ENCODE peak calls at places on chromosomes 12 and 14, in five cellular contexts. Z is bronchial epithelial cell, K is kidney epithelial cell, Q is testis, E is pancreas. N is an unnamed sample.
A peak's percentile ranks its signal among the peaks of the same experiment; 100 is the strongest.

GRCh38 chr14:85279407-85279806 is 250.5 kb upstream of the FLRT2 start:
- DNase-seq in Q (no peak), Z (no peak), E (no peak), K (no peak), N (no peak)

GRCh38 chr14:34699873-34700621 is 14.3 kb downstream of the CFL2 start:
- DNase-seq in E (no peak), K (peak; percentile 79), Q (no peak), Z (peak; percentile 97), N (peak; percentile 75)

GRCh38 chr14:84234281-84234680 is 1295.7 kb upstream of the FLRT2 start:
- DNase-seq in Z (peak; percentile 44), Q (no peak), K (no peak), E (no peak), N (no peak)

GRCh38 chr14:19878029-19878642 is 3.2 kb downstream of the OR4K2 start:
- DNase-seq in E (no peak), Q (no peak), K (no peak), Z (peak; percentile 2), N (no peak)

GRCh38 chr12:57158665-57159064 is 11.2 kb upstream of the LRP1-AS start:
- DNase-seq in K (no peak), Z (no peak), Q (no peak), E (no peak), N (no peak)

GRCh38 chr12:53499261-53500118 is at the start of gene MAP3K12:
- DNase-seq in E (peak; percentile 52), Q (peak; percentile 78), Z (no peak), K (no peak), N (no peak)

GRCh38 chr14:69938751-69939150 is 59.5 kb downstream of the SMOC1 start:
- DNase-seq in Q (no peak), K (no peak), Z (no peak), E (no peak), N (no peak)

GRCh38 chr12:11839093-11839641 is 189.7 kb downstream of the ETV6 start:
- DNase-seq in K (no peak), Z (peak; percentile 64), Q (no peak), E (peak; percentile 43), N (peak; percentile 82)

GRCh38 chr14:29927596-29928341 is at the start of gene PRKD1:
- DNase-seq in K (no peak), E (peak; percentile 63), Z (no peak), Q (peak; percentile 80), N (no peak)

GRCh38 chr12:48508987-48509386 is 16.4 kb upstream of the OR8S1 start:
- DNase-seq in K (no peak), E (no peak), Q (no peak), Z (no peak), N (no peak)

GRCh38 chr14:89294060-89294459 is 123.0 kb downstream of the FOXN3 start:
- DNase-seq in K (no peak), Q (peak; percentile 38), Z (no peak), E (peak; percentile 49), N (no peak)

GRCh38 chr14:104865069-104865630 is at the start of gene CEP170B:
- DNase-seq in K (no peak), Q (peak; percentile 44), E (peak; percentile 41), Z (no peak), N (no peak)

GRCh38 chr12:69278814-69279782 is 39.7 kb downstream of the CPSF6 start:
- DNase-seq in Q (no peak), E (no peak), K (no peak), Z (no peak), N (no peak)

GRCh38 chr12:2749580-2749979 is 45.2 kb upstream of the FKBP4 start:
- DNase-seq in E (no peak), Z (no peak), Q (no peak), K (no peak), N (no peak)

GRCh38 chr12:65217127-65217526 is 47.7 kb downstream of the LEMD3 start:
- DNase-seq in E (no peak), Q (no peak), Z (no peak), K (no peak), N (no peak)

GRCh38 chr14:47300801-47301200 is 374.6 kb downstream of the MDGA2 start:
- DNase-seq in K (peak; percentile 19), Z (no peak), Q (no peak), E (no peak), N (peak; percentile 46)

GRCh38 chr14:76701436-76701835 is 59.8 kb upstream of the VASH1 start:
- DNase-seq in E (no peak), K (no peak), Z (no peak), Q (no peak), N (no peak)

GRCh38 chr14:61516957-61517356 is 178.4 kb upstream of the HIF1A start:
- DNase-seq in E (no peak), Z (no peak), K (no peak), Q (no peak), N (no peak)

GRCh38 chr12:123013185-123014095 is 33.0 kb downstream of the ARL6IP4 start:
- DNase-seq in Q (no peak), E (no peak), K (no peak), Z (no peak), N (no peak)

GRCh38 chr12:67804168-67804567 is 155.6 kb downstream of the DYRK2 start:
- DNase-seq in Z (no peak), Q (no peak), K (no peak), E (no peak), N (no peak)

GRCh38 chr12:122870867-122871664 is 24.9 kb downstream of the VPS37B start:
- DNase-seq in K (no peak), E (no peak), Z (no peak), Q (peak; percentile 64), N (no peak)

GRCh38 chr14:31770271-31770670 is 209.1 kb downstream of the NUBPL start:
- DNase-seq in E (no peak), Q (no peak), K (no peak), Z (peak; percentile 52), N (no peak)

GRCh38 chr14:56119221-56119967 is 1.2 kb downstream of the PELI2 start:
- DNase-seq in Z (peak; percentile 15), K (no peak), E (no peak), Q (peak; percentile 54), N (no peak)

GRCh38 chr12:96698521-96698920 is 208.5 kb upstream of the NEDD1 start:
- DNase-seq in Z (no peak), Q (no peak), E (no peak), K (no peak), N (no peak)

GRCh38 chr14:106879241-106879640 is 1352.9 kb downstream of the TMEM121 start:
- DNase-seq in Z (peak; percentile 23), Q (peak; percentile 89), K (no peak), E (no peak), N (no peak)

GRCh38 chr12:9895215-9895971 is 14.1 kb downstream of the KLRF2 start:
- DNase-seq in K (no peak), E (no peak), Z (no peak), Q (no peak), N (no peak)

GRCh38 chr12:130117256-130117655 is 45.0 kb upstream of the FZD10 start:
- DNase-seq in E (no peak), Z (no peak), K (no peak), Q (no peak), N (no peak)

GRCh38 chr14:71472281-71472960 is 459.8 kb upstream of the RGS6 start:
- DNase-seq in K (no peak), Q (no peak), E (no peak), Z (no peak), N (no peak)

GRCh38 chr12:109462868-109463692 is 14.0 kb downstream of the KCTD10 start:
- DNase-seq in Q (peak; percentile 83), Z (peak; percentile 83), E (peak; percentile 46), K (peak; percentile 93), N (peak; percentile 87)

GRCh38 chr12:1590083-1590979 is 4.0 kb downstream of the FBXL14 start:
- DNase-seq in E (no peak), K (no peak), Z (no peak), Q (peak; percentile 60), N (no peak)
- H3K4me3 ChIP-seq in E (no peak overlapping the region), K (peak overlapping the region; percentile 30), Z (no peak overlapping the region), Q (no peak overlapping the region), N (peak overlapping the region; percentile 76)

GRCh38 chr12:86914716-86915115 is 658.5 kb upstream of the MGAT4C start:
- DNase-seq in Q (peak; percentile 39), Z (peak; percentile 56), K (peak; percentile 5), E (no peak), N (peak; percentile 7)
- TF ChIP-seq CTCF in Q (no peak), Z (peak; percentile 66), K (peak; percentile 71), E (no peak), N (peak; percentile 85)

GRCh38 chr14:21058903-21059302 is 1.3 kb downstream of the RNASE8 start:
- DNase-seq in Q (no peak), Z (no peak), E (no peak), K (no peak), N (no peak)

GRCh38 chr14:21063479-21063878 is 5.9 kb downstream of the RNASE8 start:
- DNase-seq in Z (no peak), E (no peak), Q (peak; percentile 73), K (peak; percentile 75), N (peak; percentile 67)

GRCh38 chr14:21059842-21060589 is 2.4 kb downstream of the RNASE8 start:
- DNase-seq in E (no peak), Z (peak; percentile 45), Q (no peak), K (no peak), N (no peak)

GRCh38 chr14:21061347-21061668 is 3.7 kb downstream of the RNASE8 start:
- DNase-seq in K (no peak), Z (no peak), E (no peak), Q (no peak), N (no peak)

GRCh38 chr14:21060590-21061346 is 3.1 kb downstream of the RNASE8 start:
- DNase-seq in Z (no peak), E (no peak), K (no peak), Q (no peak), N (no peak)
- H3K4me3 ChIP-seq in Z (no peak overlapping the region), E (no peak overlapping the region), K (no peak overlapping the region), Q (peak overlapping the region; percentile 34), N (no peak overlapping the region)

DNA sequence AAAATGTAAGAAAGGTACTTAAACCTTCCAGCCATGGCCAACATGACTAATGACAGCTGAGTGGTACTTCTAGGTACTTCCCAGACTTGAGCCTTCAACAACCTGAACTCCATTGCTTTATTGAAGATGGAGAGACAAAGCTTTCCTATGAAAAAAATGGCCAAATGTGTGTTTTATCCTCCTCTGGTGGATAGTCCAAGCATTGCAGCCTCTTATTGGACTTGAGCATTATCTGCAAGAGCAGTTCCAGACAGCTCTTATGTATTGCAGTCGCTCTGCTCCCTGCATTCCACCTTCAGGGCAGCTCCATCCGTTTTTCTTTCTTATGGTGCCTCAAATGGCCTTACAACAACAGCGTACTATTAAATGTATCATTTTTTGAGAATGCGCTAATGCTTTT is 588.2 kb downstream of the NRXN3 start:
- DNase-seq in K (no peak), Q (peak; percentile 27), Z (peak; percentile 63), E (no peak), N (no peak)
- TF ChIP-seq CTCF in K (peak; percentile 72), Q (peak; percentile 55), Z (peak; percentile 58), E (no peak), N (peak; percentile 82)